ENCODE peak calls at places on chromosome 20, in nine cellular contexts. J is tibial artery, T is foreskin fibroblast, Z is BJ, M is cardiac fibroblast, D is astrocyte of the spinal cord, E is fibroblast of mammary gland, G is brain microvascular endothelial cell, H is gastrocnemius medialis. F is an unnamed sample.

GRCh38 chr20:39800548-39800947 is 838.4 kb downstream of the DHX35 start:
- DNase-seq in T (peak), M (peak), Z (no peak), J (peak), E (peak), G (peak), H (peak), D (peak), F (no peak)

GRCh38 chr20:49979030-49979832 is 3.5 kb upstream of the SNAI1 start:
- DNase-seq in G (no peak), Z (no peak), T (peak), D (peak), J (no peak), H (no peak), M (no peak), E (no peak), F (no peak)

GRCh38 chr20:45944151-45944964 is 9.9 kb downstream of the PCIF1 start:
- DNase-seq in T (no peak), H (no peak), E (peak), M (no peak), J (no peak), Z (no peak), D (peak), G (no peak), F (no peak)

GRCh38 chr20:14406495-14406894 is 69.1 kb upstream of the FLRT3 start:
- DNase-seq in Z (peak), H (no peak), T (peak), G (peak), J (no peak), M (peak), E (peak), D (no peak), F (peak)

GRCh38 chr20:38838326-38838725 is 32.8 kb downstream of the PPP1R16B start:
- DNase-seq in D (no peak), H (no peak), T (no peak), G (no peak), E (no peak), Z (no peak), J (no peak), M (no peak), F (no peak)

GRCh38 chr20:4192378-4193048 is 177.2 kb upstream of the RNF24 start:
- DNase-seq in M (peak), J (no peak), G (peak), D (no peak), E (peak), H (no peak), Z (no peak), T (peak), F (no peak)

GRCh38 chr20:61099786-61100185 is 152.3 kb upstream of the CDH4 start:
- DNase-seq in T (peak), E (no peak), H (no peak), J (no peak), Z (no peak), G (no peak), M (no peak), D (no peak), F (no peak)

GRCh38 chr20:38764563-38765355 is 16.5 kb downstream of the ACTR5 start:
- DNase-seq in J (peak), D (peak), Z (peak), G (peak), H (no peak), M (peak), T (peak), E (peak), F (no peak)

GRCh38 chr20:51732454-51732791 is 35.8 kb downstream of the ATP9A start:
- DNase-seq in H (no peak), Z (no peak), G (no peak), T (peak), E (peak), D (peak), J (no peak), M (peak), F (no peak)

GRCh38 chr20:1803216-1804128 is 91.7 kb upstream of the SIRPA start:
- DNase-seq in T (peak), M (peak), Z (no peak), H (no peak), D (peak), E (peak), G (peak), J (peak), F (no peak)

GRCh38 chr20:57627972-57628650 is 7.9 kb upstream of the ZBP1 start:
- DNase-seq in J (peak), M (peak), D (peak), G (peak), H (peak), T (peak), Z (no peak), E (peak), F (no peak)

GRCh38 chr20:7859371-7859802 is 80.9 kb downstream of the HAO1 start:
- DNase-seq in G (peak), E (peak), Z (no peak), J (no peak), T (peak), H (no peak), M (peak), D (peak), F (peak)

GRCh38 chr20:25453035-25453810 is 45.8 kb downstream of the GINS1 start:
- DNase-seq in D (peak), E (peak), G (no peak), H (no peak), T (peak), Z (no peak), M (peak), J (no peak), F (peak)

GRCh38 chr20:36830791-36831691 is 44.9 kb upstream of the TLDC2 start:
- DNase-seq in Z (no peak), H (no peak), J (peak), E (peak), M (peak), G (no peak), D (no peak), T (peak), F (no peak)

GRCh38 chr20:16562259-16562658 is 11.0 kb downstream of the KIF16B start:
- DNase-seq in J (no peak), D (no peak), T (no peak), Z (no peak), E (no peak), G (no peak), H (no peak), M (no peak), F (peak)

GRCh38 chr20:16566080-16566479 is 7.2 kb downstream of the KIF16B start:
- DNase-seq in T (peak), G (no peak), H (no peak), Z (no peak), E (no peak), J (no peak), D (no peak), M (no peak), F (no peak)

GRCh38 chr20:16560661-16561060 is 12.6 kb downstream of the KIF16B start:
- DNase-seq in D (no peak), E (no peak), J (no peak), H (no peak), M (no peak), Z (no peak), G (no peak), T (no peak), F (no peak)

GRCh38 chr20:16560216-16560615 is 13.0 kb downstream of the KIF16B start:
- DNase-seq in E (no peak), T (no peak), J (no peak), H (no peak), Z (no peak), D (no peak), G (no peak), M (no peak), F (no peak)

GRCh38 chr20:16563066-16563806 is 10.0 kb downstream of the KIF16B start:
- DNase-seq in G (no peak), M (no peak), H (no peak), Z (no peak), E (no peak), D (no peak), T (no peak), J (no peak), F (no peak)
- H3K4me3 ChIP-seq in G (no peak), M (no peak), H (no peak), Z (no peak), E (no peak), D (no peak), T (no peak), J (no peak), F (no peak)

GRCh38 chr20:32823737-32824588 is 4.2 kb downstream of the MAPRE1 start:
- DNase-seq in M (peak), G (no peak), E (peak), Z (no peak), H (no peak), D (no peak), T (peak), J (no peak), F (no peak)

GRCh38 chr20:32820698-32821378 is 1.1 kb downstream of the MAPRE1 start:
- DNase-seq in D (no peak), G (no peak), E (peak), M (peak), Z (no peak), T (peak), J (no peak), H (no peak), F (no peak)

GRCh38 chr20:32822189-32822588 is 2.4 kb downstream of the MAPRE1 start:
- DNase-seq in H (no peak), E (no peak), D (no peak), G (no peak), M (no peak), T (peak), Z (no peak), J (no peak), F (no peak)

GRCh38 chr20:32820000-32820697 is 395 bp downstream of the MAPRE1 start:
- DNase-seq in M (no peak), E (peak), J (peak), T (peak), G (no peak), Z (no peak), H (peak), D (peak), F (peak)

GRCh38 chr20:32823078-32823477 is 3.3 kb downstream of the MAPRE1 start:
- DNase-seq in E (peak), D (peak), H (no peak), J (peak), Z (peak), G (peak), M (peak), T (peak), F (no peak)
- TF ChIP-seq CTCF in E (peak), D (peak), H (no peak), J (no peak), Z (peak), G (peak), M (peak), T (no peak), F (no peak)

GRCh38 chr20:40856653-40857052 is 167.6 kb upstream of the MAFB start:
- DNase-seq in H (no peak), Z (no peak), J (no peak), E (no peak), G (no peak), M (no peak), D (no peak), T (no peak), F (no peak)

GRCh38 chr20:40849456-40849855 is 160.4 kb upstream of the MAFB start:
- DNase-seq in E (no peak), G (no peak), J (no peak), M (no peak), H (no peak), D (no peak), T (no peak), Z (no peak), F (no peak)

GRCh38 chr20:40860487-40860902 is 168.1 kb upstream of the TOP1 start:
- DNase-seq in Z (peak), H (no peak), T (peak), G (peak), E (peak), M (peak), D (peak), J (no peak), F (peak)

DNA sequence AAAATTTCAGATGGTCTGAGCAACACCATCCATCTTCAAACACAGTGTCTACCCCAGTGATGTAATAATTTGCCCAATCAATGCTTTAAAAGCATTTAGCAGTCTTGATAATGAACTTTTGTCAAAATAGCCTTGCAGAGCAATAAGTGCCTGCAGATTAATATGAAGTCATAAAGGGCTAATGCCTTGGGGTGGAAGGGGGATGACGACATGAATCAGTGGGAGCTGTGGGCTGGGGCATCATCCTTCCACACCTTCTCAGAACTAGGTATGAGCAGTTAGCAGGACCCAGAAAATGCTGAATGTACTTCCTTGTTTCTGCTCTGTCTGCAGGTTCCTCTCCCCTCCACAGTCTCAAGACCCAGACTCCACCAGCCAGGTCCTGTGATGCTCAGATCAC is 166.2 kb upstream of the MAFB start:
- DNase-seq in H (no peak), E (no peak), M (no peak), G (no peak), D (no peak), T (no peak), Z (no peak), J (no peak), F (no peak)
- H3K4me3 ChIP-seq in H (no peak), E (no peak), M (no peak), G (no peak), D (no peak), T (no peak), Z (no peak), J (no peak), F (no peak)

GRCh38 chr20:62362991-62363919 is 3.9 kb downstream of the LAMA5 start:
- DNase-seq in J (no peak), D (no peak), G (no peak), H (no peak), T (peak), M (no peak), E (no peak), Z (no peak), F (no peak)
- TF ChIP-seq CTCF in J (peak), D (peak), G (peak), H (no peak), T (no peak), M (no peak), E (no peak), Z (no peak), F (no peak)

GRCh38 chr20:17390655-17391054 is 140.5 kb downstream of the BFSP1 start:
- DNase-seq in M (no peak), E (no peak), Z (no peak), D (no peak), J (no peak), G (no peak), T (no peak), H (no peak), F (no peak)
- H3K4me3 ChIP-seq in M (no peak), E (no peak), Z (no peak), D (no peak), J (no peak), G (no peak), T (no peak), H (no peak), F (no peak)